ENCODE peak calls at places on chromosomes 12 and 14, in five cellular contexts. One of them, this sample, is unnamed.

GRCh38 chr14:75070383-75070782 is 942 bp downstream of the ZC2HC1C start:
- DNase-seq in gastrocnemius medialis: peak; percentile 53
- DNase-seq in suprapubic skin: peak; percentile 85
- DNase-seq in NB4: no peak
- DNase-seq in ovary: peak; percentile 50
- DNase-seq in this sample: peak; percentile 93

GRCh38 chr14:91315844-91316267 is 71.4 kb upstream of the GPR68 start:
- DNase-seq in ovary: no peak
- DNase-seq in NB4: peak; percentile 93
- DNase-seq in gastrocnemius medialis: no peak
- DNase-seq in suprapubic skin: no peak
- DNase-seq in this sample: no peak

GRCh38 chr14:99637624-99638023 is 7.3 kb upstream of the HHIPL1 start:
- DNase-seq in NB4: no peak
- DNase-seq in suprapubic skin: no peak
- DNase-seq in ovary: no peak
- DNase-seq in gastrocnemius medialis: no peak
- DNase-seq in this sample: no peak

GRCh38 chr12:110689601-110690430 is 901 bp upstream of the HVCN1 start:
- DNase-seq in ovary: peak; percentile 69
- DNase-seq in NB4: peak; percentile 97
- DNase-seq in gastrocnemius medialis: no peak
- DNase-seq in suprapubic skin: no peak
- DNase-seq in this sample: no peak

GRCh38 chr14:20866963-20867362 is 24.2 kb upstream of the RNASE3 start:
- DNase-seq in ovary: no peak
- DNase-seq in suprapubic skin: no peak
- DNase-seq in NB4: peak; percentile 41
- DNase-seq in gastrocnemius medialis: no peak
- DNase-seq in this sample: no peak

GRCh38 chr14:61280092-61280525 is 1.0 kb downstream of the TMEM30B start:
- DNase-seq in gastrocnemius medialis: no peak
- DNase-seq in NB4: no peak
- DNase-seq in suprapubic skin: no peak
- DNase-seq in ovary: no peak
- DNase-seq in this sample: no peak

GRCh38 chr12:17062296-17063061 is 456.5 kb upstream of the LMO3 start:
- DNase-seq in ovary: no peak
- DNase-seq in gastrocnemius medialis: no peak
- DNase-seq in suprapubic skin: no peak
- DNase-seq in NB4: peak; percentile 11
- DNase-seq in this sample: no peak

GRCh38 chr14:103329421-103330347 is 4.4 kb upstream of the EIF5 start:
- DNase-seq in NB4: peak; percentile 87
- DNase-seq in ovary: no peak
- DNase-seq in suprapubic skin: no peak
- DNase-seq in gastrocnemius medialis: no peak
- DNase-seq in this sample: peak; percentile 85

GRCh38 chr14:80047761-80048160 is 163.5 kb downstream of the DIO2 start:
- DNase-seq in NB4: no peak
- DNase-seq in gastrocnemius medialis: no peak
- DNase-seq in ovary: no peak
- DNase-seq in suprapubic skin: no peak
- DNase-seq in this sample: no peak

GRCh38 chr14:74525361-74525851 is 31.8 kb downstream of the ISCA2 start:
- DNase-seq in NB4: no peak
- DNase-seq in ovary: no peak
- DNase-seq in suprapubic skin: no peak
- DNase-seq in gastrocnemius medialis: no peak
- DNase-seq in this sample: no peak

GRCh38 chr12:116861331-116861730 is 19.9 kb downstream of the HRK start:
- DNase-seq in NB4: peak; percentile 56
- DNase-seq in suprapubic skin: no peak
- DNase-seq in gastrocnemius medialis: no peak
- DNase-seq in ovary: peak; percentile 71
- DNase-seq in this sample: no peak

GRCh38 chr14:20482382-20482781 is 13.2 kb downstream of the PNP start:
- DNase-seq in NB4: no peak
- DNase-seq in gastrocnemius medialis: no peak
- DNase-seq in ovary: no peak
- DNase-seq in suprapubic skin: no peak
- DNase-seq in this sample: no peak

GRCh38 chr12:121893901-121894540 is 5.4 kb downstream of the PSMD9 start:
- DNase-seq in ovary: no peak
- DNase-seq in suprapubic skin: no peak
- DNase-seq in NB4: no peak
- DNase-seq in gastrocnemius medialis: no peak
- DNase-seq in this sample: no peak

GRCh38 chr14:55354500-55354899 is 57.1 kb downstream of the ATG14 start:
- DNase-seq in suprapubic skin: no peak
- DNase-seq in NB4: peak; percentile 61
- DNase-seq in ovary: peak; percentile 45
- DNase-seq in gastrocnemius medialis: peak; percentile 59
- DNase-seq in this sample: peak; percentile 25

GRCh38 chr14:32933943-32934890 is 4.5 kb upstream of the NPAS3 start:
- DNase-seq in ovary: peak; percentile 52
- DNase-seq in suprapubic skin: no peak
- DNase-seq in gastrocnemius medialis: no peak
- DNase-seq in NB4: no peak
- DNase-seq in this sample: no peak

GRCh38 chr14:104515811-104516780 is 63.5 kb upstream of the C14orf180 start:
- DNase-seq in ovary: no peak
- DNase-seq in gastrocnemius medialis: no peak
- DNase-seq in suprapubic skin: no peak
- DNase-seq in NB4: no peak
- DNase-seq in this sample: no peak

GRCh38 chr12:93176166-93176565 is 201.6 kb upstream of the NUDT4 start:
- DNase-seq in gastrocnemius medialis: no peak
- DNase-seq in suprapubic skin: no peak
- DNase-seq in NB4: no peak
- DNase-seq in ovary: no peak
- DNase-seq in this sample: no peak

GRCh38 chr12:96907681-96908163 is 665 bp downstream of the NEDD1 start:
- DNase-seq in gastrocnemius medialis: no peak
- DNase-seq in ovary: peak; percentile 36
- DNase-seq in suprapubic skin: no peak
- DNase-seq in NB4: peak; percentile 70
- DNase-seq in this sample: no peak

GRCh38 chr12:98861232-98861631 is 216.1 kb downstream of the APAF1 start:
- DNase-seq in ovary: no peak
- DNase-seq in gastrocnemius medialis: no peak
- DNase-seq in suprapubic skin: no peak
- DNase-seq in NB4: no peak
- DNase-seq in this sample: no peak

GRCh38 chr12:124160102-124160501 is 134.8 kb upstream of the RFLNA start:
- DNase-seq in gastrocnemius medialis: no peak
- DNase-seq in NB4: no peak
- DNase-seq in suprapubic skin: no peak
- DNase-seq in ovary: peak; percentile 44
- DNase-seq in this sample: no peak

GRCh38 chr12:124323771-124324530 is 29.1 kb downstream of the RFLNA start:
- DNase-seq in ovary: no peak
- DNase-seq in suprapubic skin: no peak
- DNase-seq in gastrocnemius medialis: no peak
- DNase-seq in NB4: no peak
- DNase-seq in this sample: no peak

GRCh38 chr12:6336859-6337744 is 4.8 kb downstream of the TNFRSF1A start:
- DNase-seq in gastrocnemius medialis: no peak
- DNase-seq in ovary: no peak
- DNase-seq in NB4: peak; percentile 97
- DNase-seq in suprapubic skin: no peak
- DNase-seq in this sample: no peak

GRCh38 chr12:23098110-23099049 is 473.4 kb downstream of the ETNK1 start:
- DNase-seq in suprapubic skin: no peak
- DNase-seq in NB4: no peak
- DNase-seq in gastrocnemius medialis: no peak
- DNase-seq in ovary: no peak
- DNase-seq in this sample: no peak

GRCh38 chr14:24188251-24189058 is at the start of gene IPO4:
- DNase-seq in suprapubic skin: peak; percentile 97
- DNase-seq in NB4: peak; percentile 98
- DNase-seq in gastrocnemius medialis: peak; percentile 96
- DNase-seq in ovary: peak; percentile 96
- DNase-seq in this sample: peak; percentile 99
- TF ChIP-seq POLR2A in suprapubic skin: no peak
- TF ChIP-seq POLR2A in NB4: peak; percentile 87
- TF ChIP-seq POLR2A in gastrocnemius medialis: peak; percentile 86
- TF ChIP-seq POLR2A in ovary: peak; percentile 40
- TF ChIP-seq POLR2A in this sample: no peak

GRCh38 chr12:112367986-112368385 is 14.2 kb downstream of the HECTD4 start:
- DNase-seq in ovary: no peak
- DNase-seq in gastrocnemius medialis: no peak
- DNase-seq in suprapubic skin: no peak
- DNase-seq in NB4: no peak
- DNase-seq in this sample: no peak
- H3K4me3 ChIP-seq in ovary: no peak overlapping the region
- H3K4me3 ChIP-seq in gastrocnemius medialis: no peak overlapping the region
- H3K4me3 ChIP-seq in suprapubic skin: no peak overlapping the region
- H3K4me3 ChIP-seq in NB4: no peak overlapping the region
- H3K4me3 ChIP-seq in this sample: no peak overlapping the region

GRCh38 chr12:101830391-101831325 is at the start of gene GNPTAB:
- DNase-seq in gastrocnemius medialis: peak; percentile 88
- DNase-seq in NB4: peak; percentile 97
- DNase-seq in ovary: peak; percentile 95
- DNase-seq in suprapubic skin: peak; percentile 93
- DNase-seq in this sample: peak; percentile 89
- TF ChIP-seq POLR2A in gastrocnemius medialis: no peak
- TF ChIP-seq POLR2A in NB4: peak; percentile 51
- TF ChIP-seq POLR2A in ovary: no peak
- TF ChIP-seq POLR2A in suprapubic skin: no peak
- TF ChIP-seq POLR2A in this sample: no peak

GRCh38 chr14:93940437-93940836 is 13.3 kb downstream of the FAM181A start:
- DNase-seq in suprapubic skin: no peak
- DNase-seq in NB4: no peak
- DNase-seq in gastrocnemius medialis: no peak
- DNase-seq in ovary: no peak
- DNase-seq in this sample: no peak

GRCh38 chr14:93939304-93940229 is 12.4 kb downstream of the FAM181A start:
- DNase-seq in gastrocnemius medialis: peak; percentile 78
- DNase-seq in NB4: peak; percentile 81
- DNase-seq in suprapubic skin: no peak
- DNase-seq in ovary: peak; percentile 73
- DNase-seq in this sample: peak; percentile 49

GRCh38 chr14:93936926-93937325 is 9.8 kb downstream of the FAM181A start:
- DNase-seq in NB4: no peak
- DNase-seq in suprapubic skin: no peak
- DNase-seq in gastrocnemius medialis: no peak
- DNase-seq in ovary: no peak
- DNase-seq in this sample: no peak

GRCh38 chr14:93937519-93937918 is 10.4 kb downstream of the FAM181A start:
- DNase-seq in NB4: no peak
- DNase-seq in suprapubic skin: no peak
- DNase-seq in gastrocnemius medialis: peak; percentile 95
- DNase-seq in ovary: no peak
- DNase-seq in this sample: peak; percentile 65

DNA sequence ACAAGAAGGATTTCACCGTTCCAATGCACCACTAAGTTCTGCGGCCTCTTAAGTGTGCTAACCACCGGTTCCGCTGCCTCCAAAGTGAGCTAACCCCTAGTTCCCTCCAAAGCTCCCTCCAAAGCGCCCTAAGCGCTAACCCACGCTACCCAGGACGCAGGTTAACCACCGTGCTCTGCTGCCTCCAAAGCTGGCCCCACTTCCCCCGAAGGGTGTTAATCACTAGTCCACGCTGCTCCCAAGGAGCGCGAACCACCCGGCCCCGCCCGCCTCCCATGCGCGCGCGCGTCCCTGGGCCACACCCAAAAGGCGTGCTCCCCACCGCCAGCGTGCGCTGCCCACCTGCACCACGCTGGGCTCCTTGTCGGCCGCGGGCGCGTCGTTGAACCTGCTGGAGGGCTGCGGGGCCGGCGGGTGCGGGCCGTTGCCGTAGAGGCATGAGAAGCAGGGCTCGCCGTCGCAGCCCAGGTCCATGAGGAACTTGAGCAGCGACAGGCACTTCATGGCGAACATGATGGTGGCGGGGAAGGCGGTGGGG is 11.7 kb downstream of the FAM181A start:
- DNase-seq in ovary: no peak
- DNase-seq in NB4: no peak
- DNase-seq in gastrocnemius medialis: no peak
- DNase-seq in suprapubic skin: no peak
- DNase-seq in this sample: no peak
- H3K4me3 ChIP-seq in ovary: no peak overlapping the region
- H3K4me3 ChIP-seq in NB4: no peak overlapping the region
- H3K4me3 ChIP-seq in gastrocnemius medialis: no peak overlapping the region
- H3K4me3 ChIP-seq in suprapubic skin: peak overlapping the region; percentile 31
- H3K4me3 ChIP-seq in this sample: no peak overlapping the region

GRCh38 chr12:53221203-53222076 is 10.6 kb downstream of the RARG start:
- DNase-seq in ovary: peak; percentile 88
- DNase-seq in gastrocnemius medialis: peak; percentile 64
- DNase-seq in suprapubic skin: no peak
- DNase-seq in NB4: peak; percentile 71
- DNase-seq in this sample: no peak
- TF ChIP-seq POLR2A in ovary: no peak
- TF ChIP-seq POLR2A in gastrocnemius medialis: peak; percentile 71
- TF ChIP-seq POLR2A in suprapubic skin: no peak
- TF ChIP-seq POLR2A in NB4: no peak
- TF ChIP-seq POLR2A in this sample: no peak

GRCh38 chr12:119167904-119168303 is 10.8 kb upstream of the HSPB8 start:
- DNase-seq in NB4: no peak
- DNase-seq in ovary: no peak
- DNase-seq in suprapubic skin: no peak
- DNase-seq in gastrocnemius medialis: no peak
- DNase-seq in this sample: no peak
- H3K4me3 ChIP-seq in NB4: no peak overlapping the region
- H3K4me3 ChIP-seq in ovary: no peak overlapping the region
- H3K4me3 ChIP-seq in suprapubic skin: no peak overlapping the region
- H3K4me3 ChIP-seq in gastrocnemius medialis: no peak overlapping the region
- H3K4me3 ChIP-seq in this sample: no peak overlapping the region

GRCh38 chr14:39174560-39175444 is at the start of gene PNN:
- DNase-seq in suprapubic skin: peak; percentile 99
- DNase-seq in NB4: peak; percentile 99
- DNase-seq in gastrocnemius medialis: peak; percentile 99
- DNase-seq in ovary: peak; percentile 96
- DNase-seq in this sample: peak; percentile 98
- TF ChIP-seq POLR2A in suprapubic skin: peak; percentile 77
- TF ChIP-seq POLR2A in NB4: peak; percentile 88
- TF ChIP-seq POLR2A in gastrocnemius medialis: peak; percentile 92
- TF ChIP-seq POLR2A in ovary: peak; percentile 90
- TF ChIP-seq POLR2A in this sample: peak; percentile 65

DNA sequence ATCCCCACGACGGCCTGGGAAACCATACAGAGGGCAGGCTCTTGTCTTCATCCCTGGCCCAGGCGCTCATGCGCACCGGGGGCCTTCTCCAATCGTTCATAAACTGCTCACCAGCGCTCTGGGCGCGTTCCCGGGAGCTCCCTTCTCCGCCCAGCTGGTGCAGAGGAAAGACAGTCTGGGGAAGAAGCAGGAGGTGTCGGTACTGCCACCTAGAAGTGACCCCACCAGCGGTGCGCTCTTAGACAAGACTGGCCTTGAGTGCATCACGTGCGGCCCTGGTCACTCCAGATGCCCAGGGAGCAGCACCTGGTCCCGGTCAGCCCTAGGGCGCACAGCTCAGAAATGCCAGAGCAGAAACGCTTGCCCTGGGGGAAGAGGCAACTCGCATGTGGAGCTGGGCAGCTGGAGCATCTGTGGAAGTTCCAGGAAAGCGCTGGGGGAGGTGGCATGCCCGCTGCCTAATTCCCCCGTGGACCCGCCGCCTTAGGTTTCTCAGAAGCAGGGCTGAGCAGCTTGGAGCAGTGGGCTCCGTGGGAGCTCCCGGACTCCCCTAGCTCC is 2.5 kb downstream of the GSC start:
- DNase-seq in NB4: no peak
- DNase-seq in gastrocnemius medialis: no peak
- DNase-seq in suprapubic skin: no peak
- DNase-seq in ovary: no peak
- DNase-seq in this sample: no peak
- H3K4me3 ChIP-seq in NB4: no peak overlapping the region
- H3K4me3 ChIP-seq in gastrocnemius medialis: no peak overlapping the region
- H3K4me3 ChIP-seq in suprapubic skin: no peak overlapping the region
- H3K4me3 ChIP-seq in ovary: no peak overlapping the region
- H3K4me3 ChIP-seq in this sample: no peak overlapping the region

This sample was measured in lower leg skin.